ENCODE peak calls at places on chromosome X, in eight cellular contexts. W is astrocyte, Q is lower leg skin, T is type B pancreatic cell, P is GM10248, J is WTC11, L is spleen, G is right lobe of liver. H is an unnamed sample.

GRCh38 chrX:12245650-12246645 is 107.7 kb downstream of the FRMPD4 start:
- DNase-seq in W (peak; percentile 53), Q (no peak), T (no peak), P (no peak), J (no peak), L (no peak), G (no peak), H (no peak)

GRCh38 chrX:153750126-153750774 is 13.8 kb upstream of the PLXNB3 start:
- DNase-seq in W (no peak), Q (no peak), T (no peak), P (no peak), J (no peak), L (peak; percentile 41), G (no peak), H (no peak)

GRCh38 chrX:110280954-110281353 is 36.9 kb downstream of the AMMECR1 start:
- DNase-seq in W (peak; percentile 61), Q (no peak), T (no peak), P (no peak), J (no peak), L (no peak), G (no peak), H (no peak)

GRCh38 chrX:96761566-96761965 is 76.9 kb downstream of the DIAPH2 start:
- DNase-seq in W (no peak), Q (no peak), T (no peak), P (no peak), J (no peak), L (no peak), G (no peak), H (no peak)

GRCh38 chrX:15570145-15570544 is 30.6 kb downstream of the ACE2 start:
- DNase-seq in W (no peak), Q (no peak), T (no peak), P (no peak), J (no peak), L (no peak), G (no peak), H (no peak)

GRCh38 chrX:151704023-151704663 is 8.9 kb downstream of the PRRG3 start:
- DNase-seq in W (no peak), Q (no peak), T (no peak), P (no peak), J (no peak), L (no peak), G (no peak), H (no peak)

GRCh38 chrX:48045410-48046311 is 25.8 kb downstream of the ZNF630 start:
- DNase-seq in W (peak; percentile 83), Q (no peak), T (no peak), P (no peak), J (no peak), L (no peak), G (no peak), H (no peak)

GRCh38 chrX:69231903-69232302 is 66.7 kb upstream of the PJA1 start:
- DNase-seq in W (no peak), Q (no peak), T (no peak), P (no peak), J (no peak), L (no peak), G (no peak), H (no peak)

GRCh38 chrX:147875866-147876596 is 35.7 kb upstream of the FMR1 start:
- DNase-seq in W (no peak), Q (no peak), T (no peak), P (no peak), J (no peak), L (no peak), G (peak; percentile 63), H (no peak)

GRCh38 chrX:125293792-125294780 is 25.6 kb upstream of the TEX13C start:
- DNase-seq in W (no peak), Q (no peak), T (no peak), P (no peak), J (no peak), L (no peak), G (no peak), H (no peak)

GRCh38 chrX:117327306-117327705 is 789.3 kb downstream of the KLHL13 start:
- DNase-seq in W (no peak), Q (no peak), T (no peak), P (no peak), J (no peak), L (no peak), G (no peak), H (no peak)

GRCh38 chrX:100410901-100411801 is 1.1 kb upstream of the PCDH19 start:
- DNase-seq in W (no peak), Q (no peak), T (no peak), P (peak; percentile 5), J (peak; percentile 16), L (no peak), G (no peak), H (no peak)

GRCh38 chrX:30248854-30249253 is 1.9 kb downstream of the MAGEB1 start:
- DNase-seq in W (no peak), Q (no peak), T (no peak), P (no peak), J (no peak), L (no peak), G (no peak), H (no peak)

GRCh38 chrX:138885886-138886285 is 174.4 kb upstream of the FGF13 start:
- DNase-seq in W (peak; percentile 71), Q (no peak), T (no peak), P (no peak), J (no peak), L (no peak), G (no peak), H (no peak)

GRCh38 chrX:63932006-63932405 is 147.0 kb upstream of the ARHGEF9 start:
- DNase-seq in W (no peak), Q (no peak), T (no peak), P (no peak), J (no peak), L (no peak), G (no peak), H (no peak)
- TF ChIP-seq CTCF in W (no peak), Q (no peak), T (no peak), P (no peak), J (no peak), L (no peak), G (no peak), H (no peak)

GRCh38 chrX:21354725-21355124 is 19.5 kb upstream of the CNKSR2 start:
- DNase-seq in W (no peak), Q (no peak), T (no peak), P (no peak), J (no peak), L (no peak), G (no peak), H (no peak)
- TF ChIP-seq CTCF in W (no peak), Q (no peak), T (no peak), P (no peak), J (no peak), L (no peak), G (no peak), H (no peak)

GRCh38 chrX:131072871-131073571 is 14.9 kb downstream of the ARHGAP36 start:
- DNase-seq in W (no peak), Q (no peak), T (no peak), P (no peak), J (no peak), L (no peak), G (no peak), H (no peak)

GRCh38 chrX:131067216-131067615 is 9.1 kb downstream of the ARHGAP36 start:
- DNase-seq in W (no peak), Q (no peak), T (no peak), P (no peak), J (peak; percentile 31), L (no peak), G (no peak), H (no peak)

GRCh38 chrX:131067846-131068745 is 9.9 kb downstream of the ARHGAP36 start:
- DNase-seq in W (no peak), Q (no peak), T (no peak), P (no peak), J (peak; percentile 47), L (no peak), G (no peak), H (no peak)

GRCh38 chrX:131066237-131066636 is 8.1 kb downstream of the ARHGAP36 start:
- DNase-seq in W (no peak), Q (no peak), T (no peak), P (no peak), J (no peak), L (no peak), G (no peak), H (no peak)

DNA sequence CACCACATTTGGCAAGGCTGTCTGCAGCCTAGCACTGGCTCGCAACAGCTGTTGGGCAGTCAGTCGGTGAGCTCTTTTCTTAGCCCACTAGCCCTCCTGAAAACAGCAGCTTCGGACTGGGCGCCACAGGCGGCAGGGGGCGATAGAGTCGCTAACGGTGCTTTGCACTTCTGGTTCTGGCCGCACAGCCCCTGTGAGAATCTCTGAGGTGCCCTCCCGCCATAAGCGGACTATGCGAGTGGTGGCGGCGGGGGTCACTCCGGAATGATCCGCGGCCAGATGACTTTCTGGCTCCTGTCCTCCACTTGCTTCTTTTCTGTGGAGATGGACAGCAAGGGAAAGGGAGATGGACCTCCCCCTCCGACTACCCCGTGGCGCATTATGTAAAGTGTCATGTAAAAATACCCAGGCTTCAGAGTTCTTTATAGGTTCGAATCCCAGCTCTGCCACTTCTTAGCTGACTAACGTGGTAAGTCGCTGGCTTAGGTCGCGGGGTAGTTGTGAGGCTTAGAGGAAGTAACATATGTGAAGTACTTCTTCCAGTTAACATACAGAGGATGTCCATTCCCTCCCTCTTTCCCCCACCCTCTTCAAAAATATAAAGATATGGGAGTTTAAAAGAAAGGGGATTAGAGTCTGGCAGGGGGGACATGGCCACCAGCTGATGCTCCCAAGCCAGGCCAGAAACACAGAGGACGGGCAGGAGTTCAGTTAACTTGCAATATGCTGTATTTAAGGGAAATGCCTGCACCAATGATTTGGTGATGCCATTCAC is 11.0 kb downstream of the ARHGAP36 start:
- DNase-seq in W (no peak), Q (no peak), T (peak; percentile 74), P (peak; percentile 34), J (peak; percentile 83), L (no peak), G (no peak), H (no peak)
- TF ChIP-seq CTCF in W (peak; percentile 4), Q (no peak), T (peak; percentile 85), P (no peak), J (peak; percentile 23), L (no peak), G (peak; percentile 18), H (peak; percentile 32)

GRCh38 chrX:39327705-39328104 is 526.4 kb downstream of the MID1IP1 start:
- DNase-seq in W (no peak), Q (no peak), T (no peak), P (no peak), J (no peak), L (no peak), G (no peak), H (no peak)
- TF ChIP-seq CTCF in W (no peak), Q (no peak), T (no peak), P (no peak), J (no peak), L (no peak), G (no peak), H (no peak)

DNA sequence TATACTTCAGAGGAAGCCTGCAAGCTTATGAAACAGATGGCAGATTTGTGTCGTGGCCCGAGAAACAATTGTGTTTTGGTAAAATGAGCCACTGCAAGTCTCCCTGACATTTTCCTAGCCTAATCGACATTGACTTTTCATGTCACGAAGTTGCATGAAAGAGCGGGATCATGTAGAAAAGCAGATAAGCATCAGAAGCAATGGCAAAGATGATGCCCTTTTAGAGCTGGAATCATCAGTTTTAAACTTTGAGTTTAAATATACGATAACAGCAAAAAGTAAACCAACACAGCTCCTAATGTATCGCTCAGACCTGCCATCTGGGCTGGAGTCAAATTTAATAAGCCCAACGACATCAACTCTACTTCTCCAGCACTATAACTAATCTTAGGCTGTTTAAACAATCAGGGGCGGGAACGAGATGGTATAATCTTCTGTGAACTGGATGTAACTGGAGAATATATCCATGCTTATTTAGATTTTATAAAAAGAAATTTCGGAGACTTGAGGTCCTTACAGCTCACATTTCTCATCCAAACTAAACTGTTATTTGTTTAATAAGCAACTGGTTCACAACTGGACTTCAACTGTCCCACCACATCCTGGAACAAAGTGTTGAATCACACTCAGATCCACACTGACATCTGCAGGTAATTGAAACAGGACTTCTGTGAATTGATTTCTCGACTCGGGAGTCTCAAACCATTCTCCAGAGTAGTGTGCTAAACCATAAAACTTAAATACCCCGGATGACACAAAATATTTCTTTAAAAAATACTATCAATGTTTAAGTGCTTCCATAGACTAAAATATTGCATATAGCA is 95.1 kb upstream of the PLAC1 start:
- DNase-seq in W (no peak), Q (no peak), T (no peak), P (no peak), J (no peak), L (no peak), G (no peak), H (no peak)
- TF ChIP-seq CTCF in W (peak; percentile 7), Q (no peak), T (no peak), P (no peak), J (no peak), L (no peak), G (no peak), H (peak; percentile 34)

H was measured in D721Med.